ENCODE peak calls at places on chromosome 4, in six cellular contexts. R is mucosa of descending colon, Q is lower leg skin, T is hepatocyte, M is fibroblast of mammary gland, U is OCI-LY7. Y is an unnamed sample.

GRCh38 chr4:187188118-187188517 is 464.5 kb upstream of the FAT1 start:
- DNase-seq in M (no peak), Q (no peak), U (no peak), R (no peak), T (no peak), Y (no peak)

GRCh38 chr4:108172231-108172779 is 3.6 kb upstream of the LEF1 start:
- DNase-seq in M (no peak), U (peak), R (peak), Q (no peak), T (peak), Y (no peak)

GRCh38 chr4:152537881-152538280 is 2.0 kb upstream of the FBXW7 start:
- DNase-seq in U (no peak), M (no peak), R (no peak), Q (no peak), T (no peak), Y (no peak)

GRCh38 chr4:119080721-119081541 is 54.7 kb upstream of the MYOZ2 start:
- DNase-seq in Q (no peak), R (peak), U (no peak), T (peak), M (peak), Y (peak)

GRCh38 chr4:86895692-86896488 is 3.7 kb upstream of the C4orf36 start:
- DNase-seq in U (peak), T (peak), R (peak), M (peak), Q (no peak), Y (peak)

GRCh38 chr4:94276204-94276603 is 66.4 kb downstream of the HPGDS start:
- DNase-seq in U (no peak), R (no peak), M (no peak), Q (no peak), T (no peak), Y (no peak)

GRCh38 chr4:147318581-147318980 is 162.3 kb upstream of the EDNRA start:
- DNase-seq in R (no peak), Q (no peak), U (no peak), T (no peak), M (no peak), Y (peak)

GRCh38 chr4:78613522-78614311 is 62.1 kb downstream of the ANXA3 start:
- DNase-seq in Q (no peak), R (no peak), T (no peak), M (no peak), U (no peak), Y (no peak)

GRCh38 chr4:107989162-107989536 is 540 bp upstream of the HADH start:
- DNase-seq in M (no peak), Q (no peak), R (no peak), T (no peak), U (no peak), Y (no peak)

GRCh38 chr4:82044141-82044993 is 329.4 kb downstream of the HNRNPD start:
- DNase-seq in T (peak), R (peak), U (no peak), M (peak), Q (peak), Y (peak)

GRCh38 chr4:7557447-7557846 is 122.7 kb upstream of the PSAPL1 start:
- DNase-seq in U (no peak), R (no peak), Q (no peak), M (peak), T (peak), Y (peak)

GRCh38 chr4:108590776-108591175 is 29.6 kb upstream of the RPL34 start:
- DNase-seq in U (no peak), M (peak), T (no peak), R (no peak), Q (no peak), Y (no peak)

GRCh38 chr4:183098723-183099536 is at the start of gene WWC2:
- DNase-seq in R (peak), M (peak), Q (peak), T (peak), U (no peak), Y (peak)

GRCh38 chr4:57234252-57234775 is 124.1 kb upstream of the IGFBP7 start:
- DNase-seq in R (no peak), Q (no peak), U (no peak), T (no peak), M (no peak), Y (no peak)

GRCh38 chr4:4461850-4462249 is 74.9 kb downstream of the NSG1 start:
- DNase-seq in R (peak), Q (no peak), T (peak), M (no peak), U (no peak), Y (no peak)

GRCh38 chr4:53132117-53132889 is 233.6 kb downstream of the SCFD2 start:
- DNase-seq in R (no peak), T (no peak), M (peak), U (no peak), Q (no peak), Y (no peak)

GRCh38 chr4:86014599-86014998 is 345.3 kb downstream of the MAPK10 start:
- DNase-seq in Q (no peak), U (peak), R (no peak), M (peak), T (peak), Y (peak)

GRCh38 chr4:65918217-65918616 is 247.9 kb upstream of the EPHA5 start:
- DNase-seq in U (no peak), Q (no peak), T (no peak), R (no peak), M (no peak), Y (no peak)

GRCh38 chr4:139454111-139454600 is at the start of gene RAB33B:
- DNase-seq in U (peak), T (no peak), Q (no peak), R (no peak), M (peak), Y (no peak)

GRCh38 chr4:182068920-182069319 is 174.3 kb upstream of the TENM3 start:
- DNase-seq in Q (no peak), T (no peak), U (no peak), M (no peak), R (no peak), Y (no peak)

GRCh38 chr4:121122661-121123060 is 41.5 kb downstream of the TNIP3 start:
- DNase-seq in R (no peak), Q (no peak), T (no peak), U (no peak), M (no peak), Y (no peak)

GRCh38 chr4:81627617-81628016 is 155.9 kb upstream of the RASGEF1B start:
- DNase-seq in Q (no peak), R (no peak), M (no peak), U (no peak), T (no peak), Y (no peak)

GRCh38 chr4:76806757-76807156 is 91.2 kb downstream of the SOWAHB start:
- DNase-seq in Q (no peak), M (no peak), R (no peak), T (no peak), U (no peak), Y (no peak)

GRCh38 chr4:47013373-47013772 is 18.0 kb upstream of the GABRB1 start:
- DNase-seq in R (no peak), Q (no peak), T (no peak), M (no peak), U (no peak), Y (no peak)

GRCh38 chr4:91590242-91590641 is 713.5 kb upstream of the GRID2 start:
- DNase-seq in R (no peak), M (no peak), U (no peak), Q (no peak), T (no peak), Y (no peak)

GRCh38 chr4:152014280-152014679 is 253.5 kb upstream of the GATB start:
- DNase-seq in M (no peak), R (peak), Q (no peak), T (no peak), U (no peak), Y (no peak)

GRCh38 chr4:168710353-168710946 is 213.6 kb downstream of the PALLD start:
- DNase-seq in T (peak), M (peak), Q (no peak), U (no peak), R (peak), Y (peak)
- TF ChIP-seq CTCF in T (peak), M (peak), Q (no peak), U (peak), R (no peak), Y (peak)

GRCh38 chr4:168794092-168794707 is 215.9 kb downstream of the CBR4 start:
- DNase-seq in U (no peak), R (no peak), Q (no peak), M (no peak), T (no peak), Y (no peak)

GRCh38 chr4:168791376-168791775 is 218.7 kb downstream of the CBR4 start:
- DNase-seq in Q (no peak), R (no peak), U (no peak), M (no peak), T (no peak), Y (no peak)

GRCh38 chr4:168787801-168788200 is 222.3 kb downstream of the CBR4 start:
- DNase-seq in T (no peak), M (no peak), U (no peak), Q (no peak), R (no peak), Y (peak)

GRCh38 chr4:168793542-168793941 is 216.5 kb downstream of the CBR4 start:
- DNase-seq in Q (no peak), R (no peak), T (no peak), U (no peak), M (no peak), Y (no peak)

DNA sequence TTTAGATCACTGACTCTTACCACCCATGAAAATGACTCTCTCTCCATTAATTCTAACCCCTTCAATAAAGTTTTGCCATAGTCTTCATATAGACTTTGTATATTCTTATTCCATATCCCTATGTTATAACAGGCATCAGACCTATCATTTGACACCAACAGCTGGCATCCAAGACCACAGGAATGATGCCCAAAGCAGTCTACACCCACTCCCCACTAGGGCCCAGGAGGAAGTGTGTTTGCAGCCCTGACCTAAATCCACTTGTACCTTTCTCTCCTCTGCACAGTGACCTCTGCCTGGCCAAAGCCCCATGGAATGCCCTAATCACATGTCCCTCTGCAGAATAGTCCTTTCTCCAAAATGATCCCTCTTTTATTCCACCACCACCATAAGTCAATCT is 219.2 kb downstream of the CBR4 start:
- DNase-seq in R (no peak), T (no peak), Q (no peak), M (no peak), U (no peak), Y (no peak)
- H3K4me3 ChIP-seq in R (no peak), T (no peak), Q (no peak), M (no peak), U (no peak), Y (no peak)

GRCh38 chr4:146179784-146180405 is 4.4 kb downstream of the LSM6 start:
- DNase-seq in U (no peak), M (peak), Q (no peak), R (no peak), T (no peak), Y (no peak)

GRCh38 chr4:146175541-146176453 is at the start of gene LSM6:
- DNase-seq in Q (peak), M (peak), T (peak), R (peak), U (peak), Y (peak)
- TF ChIP-seq CTCF in Q (no peak), M (no peak), T (no peak), R (no peak), U (peak), Y (no peak)

DNA sequence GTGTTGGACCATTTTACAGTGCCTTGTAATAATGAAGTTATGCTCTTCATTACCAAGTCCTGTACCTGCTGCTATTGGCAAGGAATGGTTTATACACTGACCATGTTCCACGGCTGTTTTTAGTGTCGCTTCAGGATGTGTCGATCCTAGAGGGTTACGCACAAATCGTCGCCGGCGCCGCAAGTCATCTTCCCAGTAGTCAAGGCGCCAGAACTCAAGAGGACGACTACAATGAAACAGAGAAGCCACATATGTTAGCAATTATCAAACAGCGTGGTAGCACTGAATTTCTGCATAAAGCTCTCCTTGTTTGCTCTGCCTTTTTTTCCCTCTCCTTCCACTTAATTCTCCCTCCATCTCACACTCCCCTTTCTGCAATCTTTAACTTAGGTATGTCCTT is 17.0 kb downstream of the MAB21L2 start:
- DNase-seq in Q (no peak), M (no peak), T (no peak), R (no peak), U (no peak), Y (no peak)
- H3K4me3 ChIP-seq in Q (no peak), M (no peak), T (no peak), R (no peak), U (no peak), Y (no peak)

GRCh38 chr4:1603413-1604135 is 80.5 kb downstream of the FAM53A start:
- DNase-seq in R (no peak), Q (no peak), M (no peak), U (no peak), T (no peak), Y (no peak)

GRCh38 chr4:1604181-1604705 is 79.9 kb downstream of the FAM53A start:
- DNase-seq in U (no peak), R (no peak), T (no peak), M (peak), Q (no peak), Y (no peak)

GRCh38 chr4:1601852-1602525 is 82.1 kb downstream of the FAM53A start:
- DNase-seq in R (no peak), M (no peak), T (no peak), U (no peak), Q (no peak), Y (no peak)

GRCh38 chr4:1602621-1603412 is 81.3 kb downstream of the FAM53A start:
- DNase-seq in Q (no peak), M (no peak), T (no peak), U (no peak), R (no peak), Y (no peak)

GRCh38 chr4:1604706-1605205 is 79.4 kb downstream of the FAM53A start:
- DNase-seq in T (no peak), U (peak), R (peak), Q (no peak), M (no peak), Y (no peak)
- TF ChIP-seq CTCF in T (no peak), U (peak), R (no peak), Q (no peak), M (no peak), Y (no peak)

DNA sequence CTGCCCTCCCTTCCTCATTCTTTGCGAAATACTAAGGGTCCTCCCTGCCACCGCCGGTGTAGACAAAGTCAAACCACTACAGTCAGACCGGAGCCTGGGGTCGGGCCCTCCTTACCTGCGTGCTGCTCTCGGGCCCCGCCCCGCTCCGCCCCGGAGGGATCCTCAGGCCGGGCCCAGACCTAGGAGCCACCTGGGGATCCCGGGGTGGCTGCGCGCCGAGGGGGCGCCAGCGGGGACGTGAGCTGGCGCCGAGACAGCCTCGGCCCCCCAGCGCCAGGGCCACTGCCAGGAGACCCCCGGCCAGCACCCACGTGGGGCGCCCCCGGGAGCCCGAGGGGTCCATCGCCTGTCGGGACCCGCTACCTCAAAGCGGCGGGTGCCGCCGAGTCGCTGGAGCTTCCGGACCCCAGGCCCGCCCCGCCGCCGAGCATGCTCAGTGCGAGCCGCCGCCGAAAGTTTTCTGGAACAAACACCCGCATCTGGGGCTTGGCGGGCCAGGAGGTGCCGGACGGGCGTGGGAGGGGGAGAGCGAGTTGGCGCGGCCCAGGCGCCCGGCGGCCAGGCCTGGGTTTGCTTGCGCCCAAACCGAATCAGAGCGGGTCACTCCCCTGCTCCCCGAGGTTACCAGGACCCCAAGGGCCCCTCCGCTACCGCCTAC is at the start of gene EVC2:
- DNase-seq in R (peak), M (peak), U (no peak), Q (peak), T (peak), Y (peak)
- H3K4me3 ChIP-seq in R (peak), M (peak), U (no peak), Q (peak), T (peak), Y (peak)

GRCh38 chr4:112330921-112331320 is 33.8 kb downstream of the ALPK1 start:
- DNase-seq in T (no peak), R (no peak), Q (no peak), U (no peak), M (no peak), Y (no peak)

GRCh38 chr4:112325522-112325921 is 28.4 kb downstream of the ALPK1 start:
- DNase-seq in Q (no peak), R (no peak), T (no peak), M (no peak), U (no peak), Y (no peak)

GRCh38 chr4:112332398-112332797 is 35.2 kb downstream of the ALPK1 start:
- DNase-seq in R (no peak), T (no peak), M (no peak), Q (no peak), U (no peak), Y (no peak)

GRCh38 chr4:112329672-112330372 is 32.7 kb downstream of the ALPK1 start:
- DNase-seq in M (no peak), R (no peak), Q (no peak), T (no peak), U (no peak), Y (no peak)

DNA sequence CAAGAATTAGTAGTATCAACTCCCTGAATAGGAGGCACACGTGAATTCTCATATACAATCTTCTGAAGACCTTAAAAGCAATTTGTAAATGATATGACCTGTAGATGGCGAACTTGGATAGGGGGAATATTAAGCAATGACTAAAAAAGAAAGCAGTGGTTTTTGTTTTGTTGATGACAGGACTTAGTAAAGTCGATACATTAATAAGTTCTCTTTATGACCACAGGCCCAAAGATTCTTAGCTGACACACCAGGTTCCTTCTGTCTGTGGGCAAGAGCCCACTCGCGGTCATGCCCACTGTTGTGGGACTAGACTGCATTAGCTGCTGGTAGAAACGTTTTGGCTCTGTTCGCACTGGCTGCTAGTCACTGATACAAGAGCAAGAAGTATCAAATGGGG is 30.8 kb downstream of the ALPK1 start:
- DNase-seq in M (peak), U (peak), T (peak), R (no peak), Q (no peak), Y (peak)
- TF ChIP-seq CTCF in M (peak), U (peak), T (peak), R (no peak), Q (no peak), Y (peak)

DNA sequence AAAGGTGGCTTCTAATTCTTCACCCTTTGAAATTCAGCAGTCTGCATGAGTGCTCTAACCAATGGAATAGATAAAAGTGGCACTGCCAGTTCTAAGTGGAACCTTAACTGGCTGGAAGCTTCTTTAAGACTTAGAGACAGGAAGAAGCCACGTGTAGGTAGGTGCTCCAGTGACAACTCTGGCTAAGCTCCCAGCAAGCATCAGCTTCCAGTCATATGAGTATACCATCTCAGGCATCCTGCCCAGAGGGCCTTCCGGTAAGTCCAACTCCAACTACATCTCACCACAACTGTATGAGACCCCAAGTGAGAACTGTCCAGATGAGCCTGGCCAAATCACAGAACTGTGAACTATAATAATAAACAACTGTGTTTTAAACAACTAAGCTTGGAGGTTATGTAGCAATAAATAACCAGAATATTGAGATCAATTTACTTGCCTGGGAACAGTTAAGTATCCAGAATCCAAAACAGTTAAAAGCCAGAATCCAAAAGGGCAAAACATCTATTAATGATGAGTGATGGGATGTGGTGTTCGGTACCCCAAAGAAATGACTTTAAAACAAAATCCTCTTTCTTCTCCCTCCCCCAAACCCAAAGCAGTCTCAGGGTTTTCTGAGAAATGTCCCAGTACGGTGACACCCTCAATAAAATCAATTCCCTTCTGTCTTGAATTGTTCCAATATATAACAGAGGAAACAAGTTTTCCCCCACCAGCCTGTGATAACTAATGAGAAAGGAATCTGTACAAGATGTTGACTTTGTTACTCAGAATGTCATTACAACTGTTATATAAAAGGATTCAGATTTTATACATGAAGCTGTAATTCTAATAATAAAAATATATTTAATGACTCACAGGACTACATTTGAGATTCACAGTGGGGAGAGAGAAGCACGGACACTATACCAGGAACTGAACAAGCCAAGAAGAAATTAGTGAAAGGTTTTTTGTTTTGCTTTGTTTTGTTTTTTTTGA is 4.2 kb downstream of the TSPAN5 start:
- DNase-seq in Q (no peak), R (no peak), M (peak), U (no peak), T (no peak), Y (peak)
- H3K4me3 ChIP-seq in Q (no peak), R (no peak), M (peak), U (no peak), T (no peak), Y (peak)